ENCODE peak calls at places on chromosomes 13 and 19, in seven cellular contexts. Y, E, S, B, C, R and I are unnamed samples.

GRCh38 chr13:36753176-36753575 is 65.8 kb upstream of the RFXAP start:
- DNase-seq in Y (no peak), E (no peak), S (no peak), B (no peak), C (no peak), R (no peak), I (no peak)

GRCh38 chr19:7943444-7944176 is at the start of gene TIMM44:
- DNase-seq in Y (peak; percentile 96), E (peak; percentile 95), S (peak; percentile 100), B (peak; percentile 100), C (peak; percentile 99), R (peak; percentile 97), I (peak; percentile 98)

GRCh38 chr13:24097667-24098066 is 62.9 kb upstream of the SPATA13 start:
- DNase-seq in Y (no peak), E (no peak), S (no peak), B (no peak), C (no peak), R (no peak), I (no peak)

GRCh38 chr19:39568604-39569003 is 28.6 kb upstream of the EID2 start:
- DNase-seq in Y (no peak), E (no peak), S (no peak), B (no peak), C (no peak), R (no peak), I (no peak)

GRCh38 chr19:19386373-19386869 is 19.1 kb upstream of the GATAD2A start:
- DNase-seq in Y (no peak), E (no peak), S (no peak), B (no peak), C (no peak), R (no peak), I (peak; percentile 39)

GRCh38 chr19:5172859-5173577 is 167.6 kb downstream of the PTPRS start:
- DNase-seq in Y (no peak), E (no peak), S (peak; percentile 62), B (no peak), C (no peak), R (no peak), I (no peak)

GRCh38 chr13:73677041-73677589 is 457.1 kb downstream of the KLF12 start:
- DNase-seq in Y (no peak), E (no peak), S (no peak), B (peak; percentile 67), C (no peak), R (no peak), I (no peak)

GRCh38 chr19:16609511-16609910 is 18.5 kb downstream of the MED26 start:
- DNase-seq in Y (no peak), E (no peak), S (no peak), B (no peak), C (no peak), R (no peak), I (no peak)

GRCh38 chr19:52274191-52274590 is 4.8 kb downstream of the ZNF766 start:
- DNase-seq in Y (no peak), E (no peak), S (no peak), B (no peak), C (no peak), R (no peak), I (no peak)

GRCh38 chr19:7846247-7846646 is 16.2 kb downstream of the EVI5L start:
- DNase-seq in Y (no peak), E (no peak), S (no peak), B (no peak), C (no peak), R (no peak), I (no peak)

GRCh38 chr19:8641908-8642547 is 11.6 kb downstream of the NFILZ start:
- DNase-seq in Y (peak; percentile 12), E (peak; percentile 15), S (no peak), B (no peak), C (no peak), R (no peak), I (no peak)

GRCh38 chr13:110876592-110876991 is 38.3 kb downstream of the ANKRD10 start:
- DNase-seq in Y (no peak), E (no peak), S (no peak), B (no peak), C (no peak), R (no peak), I (no peak)

GRCh38 chr13:99614465-99614885 is 113.2 kb downstream of the TM9SF2 start:
- DNase-seq in Y (no peak), E (no peak), S (no peak), B (no peak), C (no peak), R (no peak), I (no peak)

GRCh38 chr19:9531933-9532332 is 6.5 kb downstream of the ZNF426 start:
- DNase-seq in Y (no peak), E (no peak), S (no peak), B (no peak), C (no peak), R (no peak), I (no peak)

GRCh38 chr13:50419466-50419865 is 404.2 kb downstream of the KCNRG start:
- DNase-seq in Y (no peak), E (no peak), S (no peak), B (no peak), C (no peak), R (no peak), I (no peak)

GRCh38 chr19:45773384-45773783 is 4.3 kb upstream of the SIX5 start:
- DNase-seq in Y (no peak), E (no peak), S (no peak), B (no peak), C (no peak), R (no peak), I (no peak)

GRCh38 chr13:20547479-20547908 is 19.5 kb upstream of the IFT88 start:
- DNase-seq in Y (no peak), E (no peak), S (no peak), B (peak; percentile 75), C (no peak), R (no peak), I (no peak)

GRCh38 chr19:55118401-55118991 is 1.1 kb upstream of the PPP1R12C start:
- DNase-seq in Y (peak; percentile 65), E (peak; percentile 34), S (peak; percentile 82), B (peak; percentile 78), C (peak; percentile 59), R (no peak), I (no peak)

GRCh38 chr13:99663185-99663825 is 162.0 kb downstream of the TM9SF2 start:
- DNase-seq in Y (no peak), E (no peak), S (no peak), B (no peak), C (no peak), R (no peak), I (no peak)

GRCh38 chr19:46015080-46015960 is 7.5 kb downstream of the PGLYRP1 start:
- DNase-seq in Y (peak; percentile 50), E (peak; percentile 53), S (no peak), B (peak; percentile 90), C (peak; percentile 62), R (peak; percentile 64), I (peak; percentile 62)

GRCh38 chr13:30143671-30144400 is 163.5 kb downstream of the KATNAL1 start:
- DNase-seq in Y (no peak), E (no peak), S (no peak), B (no peak), C (no peak), R (no peak), I (no peak)

GRCh38 chr13:36385471-36385870 is 39.3 kb upstream of the SPART start:
- DNase-seq in Y (no peak), E (no peak), S (no peak), B (no peak), C (no peak), R (no peak), I (no peak)

GRCh38 chr19:15463865-15464371 is 426 bp downstream of the RASAL3 start:
- DNase-seq in Y (no peak), E (no peak), S (no peak), B (peak; percentile 34), C (no peak), R (no peak), I (peak; percentile 57)

GRCh38 chr13:77919351-77920294 is 992 bp upstream of the EDNRB start:
- DNase-seq in Y (peak; percentile 43), E (peak; percentile 40), S (peak; percentile 43), B (peak; percentile 35), C (peak; percentile 38), R (peak; percentile 50), I (no peak)

GRCh38 chr19:15260939-15261338 is 28.7 kb upstream of the EPHX3 start:
- DNase-seq in Y (no peak), E (no peak), S (no peak), B (no peak), C (no peak), R (no peak), I (no peak)

GRCh38 chr13:40673414-40673813 is 7.0 kb upstream of the FOXO1 start:
- DNase-seq in Y (no peak), E (no peak), S (no peak), B (no peak), C (no peak), R (no peak), I (no peak)

GRCh38 chr13:23959231-23959862 is 62.0 kb upstream of the C1QTNF9B start:
- DNase-seq in Y (no peak), E (no peak), S (no peak), B (no peak), C (no peak), R (no peak), I (no peak)

GRCh38 chr13:75368167-75368566 is 113.8 kb downstream of the TBC1D4 start:
- DNase-seq in Y (no peak), E (no peak), S (no peak), B (no peak), C (no peak), R (no peak), I (no peak)

GRCh38 chr13:75250526-75251183 is 231.3 kb downstream of the TBC1D4 start:
- DNase-seq in Y (no peak), E (no peak), S (no peak), B (no peak), C (no peak), R (no peak), I (no peak)

GRCh38 chr19:4507804-4508203 is 10.5 kb downstream of the PLIN4 start:
- DNase-seq in Y (no peak), E (no peak), S (no peak), B (no peak), C (no peak), R (no peak), I (no peak)

GRCh38 chr13:95403349-95404140 is 102.3 kb upstream of the ABCC4 start:
- DNase-seq in Y (peak; percentile 44), E (peak; percentile 30), S (no peak), B (no peak), C (peak; percentile 32), R (no peak), I (no peak)
- TF ChIP-seq CTCF in Y (no peak), E (no peak), S (no peak), B (no peak), C (no peak), R (no peak), I (no peak)

GRCh38 chr19:47514869-47515588 is at the start of gene NAPA:
- DNase-seq in Y (peak; percentile 100), E (peak; percentile 100), S (peak; percentile 100), B (peak; percentile 100), C (peak; percentile 100), R (peak; percentile 100), I (peak; percentile 100)
- TF ChIP-seq CTCF in Y (peak; percentile 100), E (no peak), S (no peak), B (no peak), C (no peak), R (peak; percentile 100), I (no peak)

GRCh38 chr13:109784590-109785140 is 1.7 kb downstream of the IRS2 start:
- DNase-seq in Y (peak; percentile 92), E (peak; percentile 84), S (peak; percentile 82), B (peak; percentile 81), C (peak; percentile 88), R (peak; percentile 91), I (peak; percentile 74)
- TF ChIP-seq CTCF in Y (peak; percentile 72), E (peak; percentile 72), S (peak; percentile 66), B (no peak), C (peak; percentile 72), R (peak; percentile 53), I (peak; percentile 56)

GRCh38 chr13:97212540-97213146 is 9.5 kb upstream of the MBNL2 start:
- DNase-seq in Y (peak; percentile 23), E (no peak), S (no peak), B (peak; percentile 49), C (no peak), R (no peak), I (no peak)
- TF ChIP-seq CTCF in Y (peak; percentile 25), E (peak; percentile 52), S (peak; percentile 74), B (peak; percentile 47), C (no peak), R (no peak), I (no peak)